ENCODE peak calls at places on chromosomes 5 and 9, in four cellular contexts. H is NAMALWA; G is HTR-8/SVneo; W is stimulated activated CD4-positive, alpha-beta T cell treated with anti-CD3 and anti-CD28 coated beads, Interleukin-4, amount 100 ng/mL, for 1 hour. D is an unnamed sample.

GRCh38 chr5:10364186-10364689 is 10.7 kb downstream of the MARCHF6 start:
- DNase-seq in H (peak; percentile 55), G (no peak), W (no peak), D (no peak)

GRCh38 chr5:159041754-159042153 is 58.0 kb downstream of the EBF1 start:
- DNase-seq in H (peak; percentile 54), G (no peak), W (no peak), D (peak; percentile 59)

GRCh38 chr9:4297795-4298254 is 2.0 kb downstream of the GLIS3 start:
- DNase-seq in H (peak; percentile 72), G (peak; percentile 32), W (peak; percentile 47), D (peak; percentile 79)

GRCh38 chr5:141208478-141208877 is at the start of gene PCDHB12:
- DNase-seq in H (peak; percentile 49), G (peak; percentile 34), W (no peak), D (peak; percentile 15)

GRCh38 chr5:3736926-3737325 is 141.3 kb downstream of the IRX1 start:
- DNase-seq in H (no peak), G (no peak), W (no peak), D (no peak)

GRCh38 chr9:124054671-124055212 is 43.2 kb downstream of the LHX2 start:
- DNase-seq in H (no peak), G (peak; percentile 43), W (no peak), D (peak; percentile 86)

GRCh38 chr5:143311428-143311827 is 92.1 kb downstream of the NR3C1 start:
- DNase-seq in H (no peak), G (peak; percentile 4), W (no peak), D (peak; percentile 84)

GRCh38 chr5:127254729-127255284 is 35.8 kb upstream of the MEGF10 start:
- DNase-seq in H (no peak), G (no peak), W (no peak), D (peak; percentile 46)

GRCh38 chr9:35510745-35511428 is 21.0 kb downstream of the RUSC2 start:
- DNase-seq in H (no peak), G (peak; percentile 31), W (no peak), D (peak; percentile 100)

GRCh38 chr5:149400304-149400703 is 21.2 kb upstream of the IL17B start:
- DNase-seq in H (no peak), G (no peak), W (no peak), D (no peak)

GRCh38 chr5:122330881-122331280 is 18.8 kb downstream of the SNCAIP start:
- DNase-seq in H (no peak), G (no peak), W (no peak), D (no peak)

GRCh38 chr5:170408189-170408588 is 19.0 kb upstream of the KCNMB1 start:
- DNase-seq in H (no peak), G (no peak), W (no peak), D (no peak)

GRCh38 chr5:174082286-174082685 is 36.8 kb downstream of the NSG2 start:
- DNase-seq in H (no peak), G (no peak), W (no peak), D (peak; percentile 43)

GRCh38 chr9:27457445-27457844 is 66.6 kb upstream of the IFNK start:
- DNase-seq in H (no peak), G (no peak), W (peak; percentile 2), D (no peak)

GRCh38 chr5:22521521-22521920 is 331.6 kb downstream of the CDH12 start:
- DNase-seq in H (no peak), G (no peak), W (no peak), D (no peak)

GRCh38 chr5:133328800-133329199 is 277.0 kb downstream of the HSPA4 start:
- DNase-seq in H (no peak), G (no peak), W (no peak), D (no peak)

GRCh38 chr5:163362806-163363788 is 74.3 kb upstream of the CCNG1 start:
- DNase-seq in H (no peak), G (no peak), W (no peak), D (no peak)

GRCh38 chr5:152584103-152584502 is 179.0 kb upstream of the NMUR2 start:
- DNase-seq in H (no peak), G (no peak), W (no peak), D (no peak)

GRCh38 chr9:87464110-87464991 is 33.3 kb upstream of the DAPK1 start:
- DNase-seq in H (no peak), G (no peak), W (peak; percentile 4), D (peak; percentile 50)

GRCh38 chr9:10251490-10251889 is 361.3 kb downstream of the PTPRD start:
- DNase-seq in H (no peak), G (no peak), W (no peak), D (no peak)

GRCh38 chr9:129990269-129991005 is 52.6 kb downstream of the FNBP1 start:
- DNase-seq in H (peak; percentile 56), G (no peak), W (no peak), D (peak; percentile 21)

GRCh38 chr5:82174128-82174918 is 103.8 kb downstream of the RPS23 start:
- DNase-seq in H (peak; percentile 82), G (peak; percentile 15), W (peak; percentile 69), D (peak; percentile 68)

GRCh38 chr9:16347886-16348285 is 522.6 kb downstream of the BNC2 start:
- DNase-seq in H (no peak), G (no peak), W (no peak), D (no peak)

GRCh38 chr9:91119147-91119546 is 242.6 kb downstream of the AUH start:
- DNase-seq in H (no peak), G (peak; percentile 43), W (no peak), D (peak; percentile 96)

GRCh38 chr5:39437469-39437868 is 12.7 kb upstream of the DAB2 start:
- DNase-seq in H (no peak), G (no peak), W (no peak), D (no peak)

GRCh38 chr9:89961616-89962341 is 357.0 kb downstream of the GADD45G start:
- DNase-seq in H (no peak), G (no peak), W (no peak), D (no peak)

GRCh38 chr9:30574355-30575151 is 1809.9 kb upstream of the ACO1 start:
- DNase-seq in H (no peak), G (no peak), W (no peak), D (no peak)

GRCh38 chr9:138003485-138004190 is 126.1 kb downstream of the CACNA1B start:
- DNase-seq in H (no peak), G (no peak), W (no peak), D (no peak)

D was measured in EH.